ENCODE peak calls at places on chromosomes 5 and 9, in five cellular contexts. J is MCF 10A; P is CD4-positive, alpha-beta T cell; G is HTR-8/SVneo; Q is C1 segment of cervical spinal cord. K is an unnamed sample.

GRCh38 chr9:15373201-15373530 is 49.5 kb upstream of the SNAPC3 start:
- DNase-seq in J (no peak), P (no peak), G (no peak), Q (no peak), K (peak)

GRCh38 chr9:78144663-78145377 is 91.1 kb upstream of the CEP78 start:
- DNase-seq in J (no peak), P (no peak), G (no peak), Q (no peak), K (no peak)

GRCh38 chr5:10452768-10453331 is 11.2 kb downstream of the ROPN1L start:
- DNase-seq in J (peak), P (no peak), G (peak), Q (no peak), K (peak)

GRCh38 chr5:100902406-100903035 is 561 bp downstream of the ST8SIA4 start:
- DNase-seq in J (peak), P (no peak), G (no peak), Q (peak), K (no peak)

GRCh38 chr5:168802337-168802736 is 223.2 kb upstream of the PANK3 start:
- DNase-seq in J (no peak), P (no peak), G (no peak), Q (no peak), K (no peak)

GRCh38 chr5:84085387-84086041 is 299.2 kb downstream of the EDIL3 start:
- DNase-seq in J (no peak), P (no peak), G (no peak), Q (no peak), K (no peak)

GRCh38 chr5:186091-187041 is 4.9 kb upstream of the LRRC14B start:
- DNase-seq in J (no peak), P (no peak), G (no peak), Q (no peak), K (no peak)

GRCh38 chr5:142109356-142110045 is 922 bp downstream of the NDFIP1 start:
- DNase-seq in J (peak), P (no peak), G (no peak), Q (peak), K (peak)

GRCh38 chr5:95053253-95053652 is 231.6 kb downstream of the MCTP1 start:
- DNase-seq in J (no peak), P (no peak), G (no peak), Q (no peak), K (no peak)

GRCh38 chr5:67267522-67268232 is 71.1 kb upstream of the CD180 start:
- DNase-seq in J (no peak), P (no peak), G (no peak), Q (peak), K (no peak)

GRCh38 chr5:893137-893506 is 438 bp downstream of the TRIP13 start:
- DNase-seq in J (no peak), P (no peak), G (no peak), Q (no peak), K (no peak)

GRCh38 chr9:84394036-84394435 is 53.5 kb upstream of the SLC28A3 start:
- DNase-seq in J (no peak), P (no peak), G (no peak), Q (no peak), K (no peak)

GRCh38 chr5:6725448-6725847 is 12.2 kb downstream of the TENT4A start:
- DNase-seq in J (no peak), P (no peak), G (no peak), Q (no peak), K (no peak)

GRCh38 chr5:142360607-142361120 is 35.8 kb upstream of the SPRY4 start:
- DNase-seq in J (peak), P (no peak), G (peak), Q (no peak), K (no peak)

GRCh38 chr5:5629579-5629978 is 207.1 kb downstream of the ICE1 start:
- DNase-seq in J (peak), P (no peak), G (no peak), Q (no peak), K (no peak)

GRCh38 chr9:135410421-135410820 is 69.2 kb upstream of the PPP1R26 start:
- DNase-seq in J (no peak), P (no peak), G (no peak), Q (no peak), K (no peak)

GRCh38 chr9:129245276-129245675 is 67.2 kb upstream of the IER5L start:
- DNase-seq in J (peak), P (no peak), G (peak), Q (no peak), K (no peak)

GRCh38 chr5:42641321-42642005 is 115.2 kb upstream of the CCDC152 start:
- DNase-seq in J (peak), P (no peak), G (no peak), Q (no peak), K (no peak)